ENCODE peak calls at places on chromosomes 3 and 15, in ten cellular contexts. C, I, X, G, F, V, E, D, J and L are unnamed samples.

GRCh38 chr15:41930221-41930866 is 36.5 kb upstream of the SPTBN5 start:
- DNase-seq in D (peak), I (peak), X (peak), E (no peak), V (peak), J (peak), G (no peak), C (no peak), F (no peak), L (no peak)

GRCh38 chr3:129224984-129225393 is 24.4 kb upstream of the COPG1 start:
- DNase-seq in I (peak), E (no peak), G (peak), J (no peak), F (peak), D (no peak), V (peak), C (no peak), X (peak), L (peak)

GRCh38 chr3:58419782-58420512 is 13.7 kb downstream of the PDHB start:
- DNase-seq in D (no peak), G (no peak), V (peak), J (peak), X (no peak), F (no peak), C (no peak), I (peak), E (no peak), L (no peak)

GRCh38 chr3:72306800-72307341 is 521.9 kb upstream of the PROK2 start:
- DNase-seq in X (no peak), F (no peak), C (no peak), I (no peak), G (no peak), V (no peak), E (no peak), D (no peak), J (no peak), L (no peak)

GRCh38 chr15:63610209-63610841 is 13.1 kb downstream of the FBXL22 start:
- DNase-seq in G (peak), J (peak), V (peak), D (peak), X (peak), I (no peak), F (peak), E (peak), C (peak), L (peak)

GRCh38 chr3:17003457-17003856 is 118.7 kb downstream of the PLCL2 start:
- DNase-seq in E (no peak), J (no peak), F (no peak), G (no peak), D (no peak), I (no peak), X (no peak), C (no peak), V (no peak), L (no peak)

GRCh38 chr15:98455899-98456298 is 192.4 kb upstream of the IGF1R start:
- DNase-seq in I (no peak), G (no peak), V (no peak), F (no peak), J (no peak), X (no peak), E (no peak), C (no peak), D (no peak), L (no peak)

GRCh38 chr3:141797819-141798405 is 34.7 kb downstream of the GRK7 start:
- DNase-seq in I (no peak), G (no peak), E (no peak), X (no peak), D (no peak), V (no peak), F (no peak), J (no peak), C (no peak), L (no peak)

GRCh38 chr3:18732474-18732873 is 307.3 kb upstream of the SATB1 start:
- DNase-seq in E (no peak), I (no peak), X (no peak), V (no peak), D (no peak), C (no peak), F (no peak), G (no peak), J (no peak), L (no peak)

GRCh38 chr15:65979316-65979715 is 110.0 kb downstream of the RAB11A start:
- DNase-seq in G (no peak), J (peak), C (no peak), I (no peak), X (no peak), E (no peak), V (no peak), D (no peak), F (no peak), L (no peak)

GRCh38 chr3:129313415-129313982 is 34.8 kb downstream of the HMCES start:
- DNase-seq in C (no peak), D (no peak), J (peak), F (no peak), V (no peak), X (no peak), I (no peak), G (no peak), E (no peak), L (no peak)

GRCh38 chr3:127847236-127847720 is 25.0 kb upstream of the MGLL start:
- DNase-seq in C (no peak), I (no peak), J (no peak), G (no peak), E (no peak), V (no peak), F (no peak), D (no peak), X (no peak), L (no peak)

GRCh38 chr3:14554715-14555114 is 14.6 kb upstream of the GRIP2 start:
- DNase-seq in D (no peak), G (no peak), E (no peak), V (no peak), I (no peak), F (no peak), X (no peak), J (no peak), C (no peak), L (no peak)

GRCh38 chr3:21036888-21037287 is 714.1 kb downstream of the ZNF385D start:
- DNase-seq in C (no peak), E (no peak), X (no peak), J (no peak), F (no peak), I (no peak), V (no peak), D (no peak), G (no peak), L (no peak)

GRCh38 chr15:35309886-35310285 is 224.8 kb upstream of the NANOGP8 start:
- DNase-seq in F (no peak), J (no peak), G (no peak), C (no peak), E (no peak), I (no peak), X (no peak), D (no peak), V (no peak), L (no peak)

GRCh38 chr3:16439163-16439847 is 74.2 kb downstream of the RFTN1 start:
- DNase-seq in D (no peak), C (no peak), I (no peak), J (no peak), F (no peak), X (no peak), V (no peak), G (no peak), E (no peak), L (no peak)

GRCh38 chr15:68400066-68400456 is 31.9 kb downstream of the ITGA11 start:
- DNase-seq in X (no peak), D (no peak), V (no peak), E (no peak), J (no peak), C (no peak), I (no peak), F (no peak), G (no peak), L (no peak)

GRCh38 chr3:72086051-72086711 is 301.2 kb upstream of the PROK2 start:
- DNase-seq in D (no peak), G (no peak), J (no peak), V (no peak), E (no peak), C (no peak), X (peak), I (no peak), F (peak), L (peak)

GRCh38 chr15:93034512-93034911 is 54.5 kb downstream of the RGMA start:
- DNase-seq in I (peak), C (no peak), J (no peak), F (no peak), X (no peak), D (no peak), V (peak), E (no peak), G (peak), L (no peak)

GRCh38 chr3:104564045-104564643 is 802.6 kb upstream of the ALCAM start:
- DNase-seq in D (peak), X (peak), V (peak), I (no peak), J (peak), F (peak), C (peak), G (peak), E (peak), L (peak)

GRCh38 chr3:149489060-149489690 is 14.7 kb downstream of the TM4SF4 start:
- DNase-seq in G (no peak), X (no peak), D (no peak), V (peak), I (no peak), E (no peak), C (no peak), J (peak), F (no peak), L (peak)

GRCh38 chr3:14311722-14312121 is 90.7 kb upstream of the SLC6A6 start:
- DNase-seq in E (no peak), G (no peak), F (no peak), X (no peak), C (no peak), I (no peak), J (no peak), D (no peak), V (no peak), L (no peak)